ENCODE peak calls at places on chromosome 6, in six cellular contexts. B is trophoblast cell, E is Panc1, Q is mucosa of descending colon, K is Peyer's patch, N is fibroblast of pulmonary artery. Y is an unnamed sample.

GRCh38 chr6:42423244-42423643 is 28.5 kb downstream of the TRERF1 start:
- DNase-seq in E (no peak), B (no peak), N (no peak), Q (no peak), K (no peak), Y (no peak)

GRCh38 chr6:40721252-40721936 is 134.2 kb upstream of the LRFN2 start:
- DNase-seq in N (no peak), Q (no peak), K (no peak), E (no peak), B (no peak), Y (no peak)

GRCh38 chr6:167141667-167142432 is 15.9 kb downstream of the GPR31 start:
- DNase-seq in Q (peak; percentile 67), N (peak; percentile 31), K (peak; percentile 84), E (peak; percentile 30), B (peak; percentile 66), Y (peak; percentile 46)

GRCh38 chr6:136526196-136526930 is 23.9 kb downstream of the MAP7 start:
- DNase-seq in Q (peak; percentile 29), K (no peak), E (no peak), N (peak; percentile 73), B (peak; percentile 24), Y (peak; percentile 29)

GRCh38 chr6:158041788-158042187 is 60.1 kb downstream of the SYNJ2 start:
- DNase-seq in N (no peak), Q (no peak), B (no peak), E (no peak), K (no peak), Y (no peak)

GRCh38 chr6:23106951-23107350 is 537.6 kb downstream of the HDGFL1 start:
- DNase-seq in K (no peak), N (peak; percentile 13), E (no peak), Q (no peak), B (no peak), Y (no peak)

GRCh38 chr6:10589429-10589727 is 68.2 kb downstream of the GCNT2 start:
- DNase-seq in N (no peak), B (no peak), Q (no peak), K (no peak), E (no peak), Y (no peak)

GRCh38 chr6:158780963-158781691 is 38.0 kb downstream of the EZR start:
- DNase-seq in E (no peak), Q (peak; percentile 78), K (peak; percentile 50), B (peak; percentile 85), N (no peak), Y (peak; percentile 84)

GRCh38 chr6:449486-450419 is 58.2 kb downstream of the IRF4 start:
- DNase-seq in E (no peak), N (no peak), K (no peak), Q (no peak), B (no peak), Y (no peak)

GRCh38 chr6:9543649-9544048 is 871.2 kb downstream of the TFAP2A start:
- DNase-seq in E (no peak), K (no peak), N (no peak), Q (no peak), B (no peak), Y (no peak)

GRCh38 chr6:128500017-128500416 is 20.4 kb downstream of the PTPRK start:
- DNase-seq in Q (peak; percentile 30), N (no peak), K (no peak), E (no peak), B (no peak), Y (no peak)

GRCh38 chr6:107715523-107716321 is 108.4 kb downstream of the SCML4 start:
- DNase-seq in B (no peak), K (no peak), N (no peak), Q (no peak), E (no peak), Y (no peak)

GRCh38 chr6:107082045-107082444 is 33.3 kb downstream of the BEND3 start:
- DNase-seq in N (no peak), Q (no peak), E (no peak), K (peak; percentile 2), B (peak; percentile 52), Y (no peak)

GRCh38 chr6:16511048-16511660 is 250.1 kb downstream of the ATXN1 start:
- DNase-seq in E (peak; percentile 15), B (peak; percentile 55), K (no peak), Q (peak; percentile 40), N (peak; percentile 65), Y (no peak)

GRCh38 chr6:147207851-147208754 is 3.9 kb downstream of the STXBP5 start:
- DNase-seq in E (no peak), N (no peak), Q (no peak), B (no peak), K (no peak), Y (no peak)

GRCh38 chr6:147204843-147205311 is 660 bp downstream of the STXBP5 start:
- DNase-seq in N (no peak), B (peak; percentile 95), K (no peak), Q (no peak), E (no peak), Y (no peak)

GRCh38 chr6:147207351-147207750 is 3.1 kb downstream of the STXBP5 start:
- DNase-seq in K (no peak), E (no peak), B (peak; percentile 33), N (peak; percentile 35), Q (no peak), Y (no peak)

GRCh38 chr6:147204060-147204785 is at the start of gene STXBP5:
- DNase-seq in Q (peak; percentile 66), K (peak; percentile 76), E (no peak), B (peak; percentile 52), N (peak; percentile 57), Y (peak; percentile 65)

DNA sequence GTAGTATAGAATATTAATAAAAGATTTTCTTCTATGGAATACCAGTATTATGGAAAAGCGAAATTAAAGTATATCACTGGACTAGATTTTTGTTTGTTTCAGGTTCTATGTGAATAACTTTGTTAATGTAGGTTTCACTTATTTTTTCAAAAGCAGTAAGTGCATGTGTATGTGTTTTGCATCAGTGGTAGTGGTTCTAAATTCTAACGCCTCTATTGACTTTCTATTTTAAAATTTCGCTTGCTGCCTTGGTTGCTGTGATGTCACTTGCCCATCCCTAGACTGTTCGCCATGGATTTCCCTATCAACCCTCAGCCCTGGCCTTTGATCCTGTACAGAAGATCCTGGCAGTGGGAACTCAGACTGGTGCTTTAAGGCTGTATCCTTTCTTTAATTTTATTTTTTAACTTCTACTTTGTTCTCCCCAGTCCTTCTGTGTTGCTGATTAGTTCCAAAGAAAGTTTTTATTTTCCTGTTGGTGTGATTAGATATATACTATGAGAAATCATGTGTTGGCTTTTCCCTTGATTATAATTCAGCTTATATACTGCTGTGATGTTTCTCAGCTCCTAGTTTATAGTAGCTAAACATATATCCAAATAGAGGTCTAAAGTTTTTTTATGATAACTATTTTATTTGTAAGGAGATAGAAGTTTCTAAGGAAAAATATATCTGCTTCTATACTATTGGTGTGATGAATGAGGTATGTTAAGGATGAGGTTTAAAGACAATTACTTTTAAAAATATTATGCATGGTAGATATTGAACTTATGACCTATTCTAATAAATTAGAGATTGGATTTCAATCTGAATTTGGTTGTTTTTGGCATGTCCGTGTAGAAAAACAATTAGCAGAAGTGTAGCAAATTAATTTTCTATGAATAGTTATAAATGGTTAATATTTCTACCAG is 1.7 kb downstream of the STXBP5 start:
- DNase-seq in K (peak; percentile 71), Q (peak; percentile 67), E (no peak), B (peak; percentile 11), N (peak; percentile 36), Y (no peak)
- H3K4me3 ChIP-seq in K (peak overlapping the region; percentile 81), Q (peak overlapping the region; percentile 6), E (peak overlapping the region; percentile 92), B (no peak overlapping the region), N (peak overlapping the region; percentile 87), Y (peak overlapping the region; percentile 66)

GRCh38 chr6:162100091-162100490 is 627.5 kb downstream of the PRKN start:
- DNase-seq in Q (no peak), B (no peak), K (no peak), N (peak; percentile 33), E (no peak), Y (no peak)

GRCh38 chr6:162099685-162100084 is 627.9 kb downstream of the PRKN start:
- DNase-seq in Q (no peak), E (no peak), B (peak; percentile 92), K (no peak), N (peak; percentile 96), Y (no peak)
- H3K4me3 ChIP-seq in Q (no peak overlapping the region), E (no peak overlapping the region), B (no peak overlapping the region), K (no peak overlapping the region), N (no peak overlapping the region), Y (no peak overlapping the region)

DNA sequence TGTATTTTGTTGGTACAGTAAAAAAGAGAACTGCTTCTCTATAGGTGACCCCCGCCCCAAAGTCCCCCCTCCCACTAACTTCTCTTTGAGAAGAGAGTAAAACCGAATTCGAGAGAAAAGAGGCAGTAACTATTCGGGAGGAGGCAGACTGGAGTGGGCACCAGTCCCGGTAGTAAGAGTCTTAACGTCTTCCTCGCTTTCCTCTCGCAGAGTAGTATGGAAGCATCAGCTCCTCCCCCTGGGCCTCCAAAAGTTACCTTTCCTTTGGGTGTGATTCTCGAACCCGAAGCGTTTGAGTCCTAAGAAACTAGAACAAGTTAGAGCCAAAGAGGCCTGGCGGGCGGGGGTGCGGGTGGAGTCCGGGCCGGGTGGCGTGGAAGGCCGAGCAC is 425 bp upstream of the DSE start:
- DNase-seq in K (peak; percentile 50), N (no peak), Q (no peak), B (peak; percentile 58), E (no peak), Y (no peak)
- H3K4me3 ChIP-seq in K (peak overlapping the region; percentile 86), N (peak overlapping the region; percentile 82), Q (peak overlapping the region; percentile 27), B (peak overlapping the region; percentile 94), E (peak overlapping the region; percentile 47), Y (peak overlapping the region; percentile 51)

DNA sequence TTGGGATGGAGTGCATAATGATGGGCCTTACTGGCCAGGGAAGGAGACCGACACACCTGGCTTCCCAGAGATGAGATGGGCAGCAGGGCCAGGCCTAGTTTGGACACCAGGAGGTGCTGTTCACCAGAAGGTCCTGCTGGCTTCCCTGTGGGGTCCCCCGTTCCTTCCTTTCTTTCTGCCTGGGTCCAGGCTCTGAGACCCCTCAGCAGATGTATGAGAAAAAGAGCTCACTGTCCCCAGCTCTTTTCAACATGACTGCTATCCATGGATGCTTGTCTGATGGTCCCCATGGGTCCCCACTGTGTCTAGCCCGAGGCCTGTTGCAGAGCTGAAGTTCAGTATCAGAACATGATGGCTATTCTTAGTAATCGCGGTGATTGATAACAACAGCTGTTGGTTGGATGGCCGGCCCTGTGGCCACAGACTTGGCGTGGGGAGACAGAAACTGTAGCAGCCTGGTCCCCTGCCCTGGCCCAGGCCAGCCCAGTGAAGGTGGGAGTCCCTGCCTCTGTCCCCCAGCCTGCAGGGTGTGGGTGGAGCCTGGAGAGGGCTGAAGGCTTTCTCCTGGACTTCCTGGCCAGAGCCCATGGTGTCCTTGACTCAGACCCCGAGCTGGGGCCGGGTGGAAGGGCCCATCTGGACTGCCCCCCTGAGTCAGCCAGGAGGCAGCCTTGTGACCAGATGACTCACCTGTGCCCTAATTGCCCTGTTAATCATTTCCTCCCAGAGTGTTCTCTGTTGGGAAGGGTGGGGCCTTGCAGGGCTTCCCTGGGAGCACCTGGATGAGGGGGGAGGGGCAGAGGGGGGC is 9.9 kb upstream of the BAK1 start:
- DNase-seq in K (peak; percentile 89), B (peak; percentile 58), N (peak; percentile 70), Q (peak; percentile 86), E (peak; percentile 93), Y (peak; percentile 88)
- H3K4me3 ChIP-seq in K (no peak overlapping the region), B (no peak overlapping the region), N (no peak overlapping the region), Q (no peak overlapping the region), E (no peak overlapping the region), Y (no peak overlapping the region)

Y was measured in pancreas.